ENCODE peak calls at places on chromosomes 12 and 14, in seven cellular contexts. K, R, B, H, N, Z and J are unnamed samples.

GRCh38 chr12:108888031-108888430 is 8.1 kb downstream of the DAO start:
- DNase-seq in K (no peak), R (no peak), B (no peak), H (no peak), N (no peak), Z (no peak), J (no peak)

GRCh38 chr12:104792570-104792969 is 165.5 kb downstream of the SLC41A2 start:
- DNase-seq in K (peak), R (no peak), B (no peak), H (no peak), N (peak), Z (peak), J (peak)

GRCh38 chr14:85576848-85577541 is 47.1 kb downstream of the FLRT2 start:
- DNase-seq in K (no peak), R (no peak), B (no peak), H (no peak), N (no peak), Z (no peak), J (no peak)

GRCh38 chr14:90675399-90675798 is 140.8 kb downstream of the TTC7B start:
- DNase-seq in K (no peak), R (no peak), B (no peak), H (no peak), N (no peak), Z (no peak), J (no peak)

GRCh38 chr12:34605955-34606748 is 583.9 kb downstream of the ALG10 start:
- DNase-seq in K (no peak), R (no peak), B (no peak), H (no peak), N (no peak), Z (no peak), J (peak)

GRCh38 chr12:51391047-51391837 is at the start of gene GALNT6:
- DNase-seq in K (no peak), R (no peak), B (peak), H (peak), N (peak), Z (peak), J (no peak)

GRCh38 chr14:104108570-104109060 is 23.1 kb downstream of the ASPG start:
- DNase-seq in K (no peak), R (no peak), B (peak), H (peak), N (peak), Z (no peak), J (peak)

GRCh38 chr12:77387214-77387613 is 321.8 kb upstream of the E2F7 start:
- DNase-seq in K (no peak), R (no peak), B (no peak), H (no peak), N (no peak), Z (no peak), J (no peak)

GRCh38 chr14:21669284-21669683 is 4.3 kb downstream of the OR4E1 start:
- DNase-seq in K (no peak), R (no peak), B (no peak), H (no peak), N (no peak), Z (no peak), J (no peak)

GRCh38 chr12:56928262-56928661 is 5.9 kb downstream of the SDR9C7 start:
- DNase-seq in K (no peak), R (no peak), B (no peak), H (no peak), N (no peak), Z (no peak), J (no peak)

GRCh38 chr12:14394317-14395058 is 29.0 kb downstream of the ATF7IP start:
- DNase-seq in K (no peak), R (no peak), B (no peak), H (no peak), N (no peak), Z (peak), J (no peak)

GRCh38 chr12:24488091-24488596 is 460.8 kb downstream of the BCAT1 start:
- DNase-seq in K (no peak), R (no peak), B (no peak), H (no peak), N (no peak), Z (no peak), J (no peak)

GRCh38 chr14:103552811-103553210 is 9.6 kb downstream of the BAG5 start:
- DNase-seq in K (no peak), R (peak), B (no peak), H (no peak), N (no peak), Z (no peak), J (no peak)